ENCODE peak calls at places on chromosomes 4 and X, in ten cellular contexts. B is stimulated activated CD4-positive, alpha-beta T cell treated with anti-CD3 and anti-CD28 coated beads, Interleukin-12 subunit alpha, Interleukin-12 subunit beta, amount 100 ng/mL, for 4 hours; M is AG10803; D is NCI-H1092 treated with DMSO at 0.1 percent for 48 hours; E is mesothelial cell of epicardium; A is foreskin fibroblast; J is HEK293T; X is fibroblast of the aortic adventitia; U is HT1080; F is spleen. Y is an unnamed sample.

GRCh38 chrX:3713225-3713936 is at the start of gene PRKX:
- DNase-seq in B (peak), M (peak), D (peak), E (peak), A (peak), J (peak), X (peak), U (peak), F (peak), Y (peak)

GRCh38 chr4:123827511-123827910 is 430.9 kb downstream of the SPRY1 start:
- DNase-seq in B (no peak), M (no peak), D (no peak), E (no peak), A (no peak), J (no peak), X (no peak), U (no peak), F (no peak), Y (no peak)

GRCh38 chr4:48041535-48042137 is 25.1 kb downstream of the NIPAL1 start:
- DNase-seq in B (peak), M (no peak), D (no peak), E (no peak), A (no peak), J (no peak), X (no peak), U (no peak), F (no peak), Y (no peak)

GRCh38 chr4:3283483-3283882 is 9.3 kb upstream of the RGS12 start:
- DNase-seq in B (no peak), M (no peak), D (no peak), E (no peak), A (no peak), J (no peak), X (no peak), U (no peak), F (no peak), Y (no peak)

GRCh38 chrX:71420686-71421085 is 54.5 kb downstream of the TAF1 start:
- DNase-seq in B (no peak), M (no peak), D (no peak), E (no peak), A (no peak), J (no peak), X (no peak), U (no peak), F (no peak), Y (no peak)

GRCh38 chr4:169144061-169144600 is 126.6 kb downstream of the SH3RF1 start:
- DNase-seq in B (no peak), M (no peak), D (no peak), E (no peak), A (no peak), J (no peak), X (no peak), U (no peak), F (no peak), Y (no peak)

GRCh38 chr4:6367313-6367945 is 97.8 kb downstream of the WFS1 start:
- DNase-seq in B (no peak), M (no peak), D (peak), E (no peak), A (no peak), J (no peak), X (no peak), U (no peak), F (no peak), Y (no peak)

GRCh38 chrX:21412883-21413282 is 38.7 kb downstream of the CNKSR2 start:
- DNase-seq in B (no peak), M (peak), D (no peak), E (no peak), A (peak), J (no peak), X (peak), U (peak), F (no peak), Y (no peak)

GRCh38 chr4:41866799-41867677 is 68.2 kb upstream of the TMEM33 start:
- DNase-seq in B (no peak), M (no peak), D (peak), E (no peak), A (no peak), J (no peak), X (no peak), U (no peak), F (peak), Y (no peak)

GRCh38 chr4:182492456-182492855 is 249.3 kb downstream of the TENM3 start:
- DNase-seq in B (no peak), M (peak), D (no peak), E (no peak), A (peak), J (no peak), X (peak), U (peak), F (no peak), Y (no peak)

GRCh38 chr4:40617903-40618302 is 11.8 kb downstream of the RBM47 start:
- DNase-seq in B (no peak), M (no peak), D (no peak), E (no peak), A (no peak), J (no peak), X (no peak), U (no peak), F (no peak), Y (no peak)

GRCh38 chrX:68719904-68720614 is 72.6 kb downstream of the STARD8 start:
- DNase-seq in B (no peak), M (no peak), D (no peak), E (no peak), A (peak), J (peak), X (no peak), U (no peak), F (peak), Y (no peak)

GRCh38 chrX:42920752-42921151 is 142.8 kb upstream of the PPP1R2C start:
- DNase-seq in B (no peak), M (no peak), D (no peak), E (no peak), A (no peak), J (no peak), X (no peak), U (peak), F (no peak), Y (no peak)

GRCh38 chr4:8725071-8725841 is 132.7 kb downstream of the CPZ start:
- DNase-seq in B (no peak), M (no peak), D (no peak), E (peak), A (no peak), J (no peak), X (no peak), U (no peak), F (peak), Y (no peak)

GRCh38 chr4:88295656-88296055 is 11.3 kb upstream of the PPM1K start:
- DNase-seq in B (no peak), M (no peak), D (no peak), E (no peak), A (no peak), J (no peak), X (no peak), U (no peak), F (no peak), Y (no peak)

GRCh38 chrX:124860736-124861135 is 458.9 kb upstream of the TEX13C start:
- DNase-seq in B (no peak), M (no peak), D (no peak), E (no peak), A (no peak), J (no peak), X (no peak), U (no peak), F (no peak), Y (no peak)

GRCh38 chr4:17875402-17876070 is 64.8 kb downstream of the NCAPG start:
- DNase-seq in B (no peak), M (no peak), D (no peak), E (no peak), A (no peak), J (no peak), X (no peak), U (no peak), F (no peak), Y (no peak)

Y was measured in progenitor cell of endocrine pancreas.